ENCODE peak calls at places on chromosomes 5 and 9, in four cellular contexts. R is fibroblast of pulmonary artery, C is A549, Z is epithelial cell of proximal tubule. F is an unnamed sample.

GRCh38 chr5:91928751-91929521 is 545.8 kb upstream of the ARRDC3 start:
- DNase-seq in R (peak), C (peak), Z (no peak), F (no peak)

GRCh38 chr9:2662496-2662895 is 40.9 kb downstream of the VLDLR start:
- DNase-seq in R (peak), C (no peak), Z (no peak), F (no peak)

GRCh38 chr5:157387683-157388093 is 72.3 kb upstream of the NIPAL4 start:
- DNase-seq in R (peak), C (peak), Z (peak), F (no peak)

GRCh38 chr5:1542755-1543154 is 19.0 kb upstream of the LPCAT1 start:
- DNase-seq in R (peak), C (peak), Z (peak), F (peak)

GRCh38 chr5:170216262-170216864 is 16.4 kb upstream of the C5orf58 start:
- DNase-seq in R (peak), C (peak), Z (no peak), F (no peak)

GRCh38 chr5:170420809-170421412 is 31.7 kb upstream of the KCNMB1 start:
- DNase-seq in R (peak), C (peak), Z (peak), F (peak)

GRCh38 chr9:37415011-37415719 is 7.3 kb upstream of the GRHPR start:
- DNase-seq in R (peak), C (peak), Z (no peak), F (no peak)

GRCh38 chr9:130034570-130034969 is 8.4 kb downstream of the FNBP1 start:
- DNase-seq in R (peak), C (no peak), Z (no peak), F (no peak)

DNA sequence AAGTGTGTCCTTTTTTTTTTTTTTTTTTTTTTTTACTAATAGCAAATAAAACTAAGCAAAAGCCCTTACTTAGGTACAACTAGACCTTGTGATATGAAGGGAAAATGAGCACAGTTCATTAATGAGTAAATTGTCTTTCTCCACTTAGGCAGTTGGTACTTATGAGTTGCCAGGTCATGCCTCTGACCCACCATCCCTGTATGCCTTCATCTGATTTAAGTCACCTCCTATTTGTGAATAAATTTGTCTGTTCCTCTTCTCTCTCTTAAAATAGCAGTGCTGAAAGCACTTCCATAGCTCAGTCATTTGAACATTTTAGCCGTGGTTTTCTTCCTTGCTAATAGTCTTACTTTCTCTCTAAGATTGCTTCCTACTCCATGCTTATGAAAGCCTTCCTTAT is 61.4 kb downstream of the SLC44A1 start:
- DNase-seq in R (no peak), C (no peak), Z (no peak), F (no peak)
- H3K4me3 ChIP-seq in R (no peak), C (no peak), Z (no peak), F (no peak)

DNA sequence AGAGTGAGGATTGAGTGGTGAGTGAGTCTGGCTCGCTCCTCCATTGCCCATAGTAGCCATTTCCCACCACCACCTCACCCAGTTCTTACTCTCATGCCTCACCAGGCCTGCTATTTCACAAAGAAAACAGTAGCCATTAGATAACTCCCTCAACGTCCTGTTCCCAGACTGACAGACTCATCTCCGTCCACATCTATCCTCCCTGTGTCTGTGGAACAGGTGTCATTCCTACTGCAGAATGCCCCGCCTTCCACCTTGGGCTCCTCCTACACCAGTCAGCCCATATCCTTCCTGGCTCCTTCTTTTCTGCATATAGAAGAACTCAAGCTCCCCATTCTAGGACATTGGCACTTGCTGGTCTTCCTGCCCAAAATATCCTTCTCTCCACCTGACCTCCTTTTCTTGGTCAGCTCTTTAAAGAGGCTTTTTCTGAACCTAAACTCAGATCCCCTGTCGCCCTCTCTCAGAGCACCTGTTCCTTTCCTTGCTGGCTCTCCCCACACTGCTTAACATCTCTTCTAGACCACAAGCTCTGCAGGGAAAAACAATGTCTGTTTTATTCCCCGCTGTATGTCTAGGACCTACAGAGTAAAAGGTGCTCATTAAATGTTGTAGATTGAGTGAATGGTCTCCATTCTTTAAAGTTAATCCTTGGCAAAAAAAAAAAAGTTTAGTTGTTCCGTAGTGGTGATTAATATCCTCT is 3.2 kb downstream of the TNFAIP8 start:
- DNase-seq in R (no peak), C (no peak), Z (no peak), F (no peak)
- H3K4me3 ChIP-seq in R (no peak), C (no peak), Z (no peak), F (no peak)

DNA sequence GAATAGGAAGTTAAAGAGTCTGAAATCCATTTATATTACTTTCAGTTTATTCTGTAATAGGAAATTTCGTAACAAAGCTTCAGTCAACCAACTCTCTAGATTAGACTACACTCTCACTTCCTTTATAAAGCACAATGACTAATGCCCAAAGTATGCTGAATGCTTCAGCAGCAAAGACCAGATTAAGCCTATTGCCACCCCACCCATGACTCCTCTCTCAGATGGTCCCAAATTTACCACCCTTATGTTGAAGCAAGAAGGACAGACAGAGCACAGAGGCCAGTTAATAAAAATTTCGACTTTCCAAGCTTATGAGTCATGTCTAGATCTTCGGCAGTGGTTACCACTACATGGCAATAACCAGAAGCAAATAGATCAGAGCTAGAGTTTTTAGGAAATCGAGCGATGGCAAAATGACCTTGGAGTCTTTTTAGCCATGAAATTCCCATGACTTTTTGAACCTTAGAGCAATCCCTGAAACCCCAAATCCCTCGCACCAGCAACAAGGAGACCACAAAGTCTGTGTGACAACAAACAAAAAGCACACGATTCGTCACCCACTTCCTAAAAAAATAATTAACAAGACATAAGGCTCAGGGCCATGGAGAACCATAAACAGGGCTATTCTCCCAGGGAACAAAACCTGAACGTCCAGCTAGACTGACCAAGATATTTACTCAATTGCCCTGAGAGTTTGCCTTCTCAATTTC is 287.7 kb upstream of the RASA1 start:
- DNase-seq in R (peak), C (no peak), Z (peak), F (no peak)
- H3K4me3 ChIP-seq in R (no peak), C (no peak), Z (no peak), F (no peak)

GRCh38 chr9:131288217-131288616 is 1.3 kb upstream of the PLPP7 start:
- DNase-seq in R (no peak), C (no peak), Z (no peak), F (no peak)

GRCh38 chr9:131290039-131290766 is 680 bp downstream of the PLPP7 start:
- DNase-seq in R (no peak), C (no peak), Z (no peak), F (no peak)

GRCh38 chr9:131287366-131287765 is 2.2 kb upstream of the PLPP7 start:
- DNase-seq in R (no peak), C (no peak), Z (no peak), F (no peak)

GRCh38 chr9:131290767-131291370 is 1.3 kb downstream of the PLPP7 start:
- DNase-seq in R (no peak), C (no peak), Z (no peak), F (no peak)

DNA sequence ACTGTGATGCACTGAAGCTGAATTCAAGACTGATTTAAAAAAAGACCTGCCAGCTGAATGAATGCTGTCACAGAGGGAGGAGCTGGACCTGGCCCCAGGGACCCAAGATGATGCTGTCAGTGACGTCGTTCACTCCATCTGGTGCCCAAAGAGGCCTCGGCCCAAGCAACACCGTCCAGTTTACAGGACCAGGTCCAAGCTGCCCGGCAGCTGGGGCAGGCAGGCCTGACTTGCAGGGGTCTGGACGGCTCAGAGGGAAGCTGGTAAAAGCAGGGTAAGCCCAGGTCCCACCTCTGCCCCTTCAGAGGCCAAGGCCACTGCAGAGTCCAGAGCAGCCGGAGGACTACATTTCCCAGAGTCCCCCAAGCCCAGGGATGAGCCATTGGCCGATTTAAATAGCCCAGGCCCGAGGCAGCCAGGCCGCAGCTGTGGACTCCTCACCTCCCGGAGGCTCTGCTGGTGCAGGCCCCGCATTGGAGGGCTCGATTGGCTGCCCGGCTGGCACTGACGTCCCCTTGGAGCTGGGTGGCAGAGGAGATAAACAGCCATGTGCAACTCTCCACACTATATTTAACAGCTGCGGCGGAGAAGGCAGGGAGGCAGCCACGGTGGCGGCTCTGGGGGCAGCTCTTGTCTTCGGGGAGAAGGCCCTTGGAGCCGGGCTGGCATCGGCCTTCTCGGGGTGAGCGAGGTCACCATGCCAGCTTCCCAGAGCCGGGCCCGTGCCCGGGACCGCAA is at the start of gene PLPP7:
- DNase-seq in R (peak), C (no peak), Z (no peak), F (no peak)
- H3K4me3 ChIP-seq in R (peak), C (no peak), Z (peak), F (no peak)